ENCODE peak calls at places on chromosomes 6 and 20, in six cellular contexts. P, D, W, Z, S and L are unnamed samples.

GRCh38 chr6:105326838-105327745 is 75.8 kb downstream of the PREP start:
- DNase-seq in P (no peak), D (peak), W (no peak), Z (no peak), S (no peak), L (peak)

GRCh38 chr6:169621311-169621710 is 80.5 kb downstream of the WDR27 start:
- DNase-seq in P (no peak), D (no peak), W (no peak), Z (no peak), S (no peak), L (no peak)

GRCh38 chr6:43171284-43172126 is 436 bp downstream of the SRF start:
- DNase-seq in P (no peak), D (no peak), W (no peak), Z (no peak), S (no peak), L (no peak)

GRCh38 chr6:116016846-116017545 is 43.7 kb downstream of the FRK start:
- DNase-seq in P (no peak), D (peak), W (no peak), Z (no peak), S (no peak), L (no peak)

GRCh38 chr6:156816505-156816904 is 39.3 kb downstream of the ARID1B start:
- DNase-seq in P (no peak), D (peak), W (no peak), Z (no peak), S (no peak), L (peak)

GRCh38 chr20:38726849-38727601 is 2.7 kb downstream of the SLC32A1 start:
- DNase-seq in P (peak), D (no peak), W (peak), Z (no peak), S (no peak), L (no peak)

GRCh38 chr6:157845493-157846259 is 22.6 kb downstream of the SNX9 start:
- DNase-seq in P (no peak), D (peak), W (no peak), Z (no peak), S (no peak), L (peak)

GRCh38 chr6:22709804-22710203 is 140.4 kb downstream of the HDGFL1 start:
- DNase-seq in P (no peak), D (peak), W (no peak), Z (no peak), S (no peak), L (peak)

GRCh38 chr6:144899161-144899560 is 614.0 kb downstream of the UTRN start:
- DNase-seq in P (no peak), D (peak), W (no peak), Z (no peak), S (no peak), L (no peak)

GRCh38 chr6:56507517-56507916 is 135.2 kb downstream of the DST start:
- DNase-seq in P (no peak), D (no peak), W (no peak), Z (no peak), S (no peak), L (no peak)

GRCh38 chr6:137808191-137808590 is 58.9 kb upstream of the TNFAIP3 start:
- DNase-seq in P (no peak), D (peak), W (no peak), Z (no peak), S (no peak), L (peak)

GRCh38 chr6:39466664-39467063 is 144.2 kb upstream of the KCNK16 start:
- DNase-seq in P (no peak), D (no peak), W (no peak), Z (no peak), S (no peak), L (no peak)

GRCh38 chr20:32678948-32679347 is 5.2 kb upstream of the C20orf203 start:
- DNase-seq in P (no peak), D (peak), W (no peak), Z (no peak), S (no peak), L (no peak)

GRCh38 chr6:149043476-149044130 is 273.9 kb upstream of the TAB2 start:
- DNase-seq in P (peak), D (no peak), W (no peak), Z (peak), S (peak), L (no peak)

GRCh38 chr6:3425574-3425973 is 31.3 kb downstream of the SLC22A23 start:
- DNase-seq in P (no peak), D (no peak), W (no peak), Z (no peak), S (no peak), L (no peak)

GRCh38 chr6:51866867-51867266 is 220.5 kb downstream of the PKHD1 start:
- DNase-seq in P (no peak), D (no peak), W (no peak), Z (no peak), S (no peak), L (no peak)

GRCh38 chr6:112780498-112781096 is 433.5 kb downstream of the RFPL4B start:
- DNase-seq in P (peak), D (peak), W (peak), Z (peak), S (peak), L (peak)

GRCh38 chr6:139029470-139030210 is 1.1 kb downstream of the ABRACL start:
- DNase-seq in P (peak), D (peak), W (peak), Z (peak), S (no peak), L (peak)

GRCh38 chr6:24223131-24223715 is 97.2 kb downstream of the NRSN1 start:
- DNase-seq in P (no peak), D (no peak), W (no peak), Z (no peak), S (no peak), L (peak)

GRCh38 chr20:33784225-33784624 is 26.9 kb upstream of the CHMP4B start:
- DNase-seq in P (no peak), D (no peak), W (no peak), Z (no peak), S (no peak), L (no peak)

GRCh38 chr20:48827880-48828733 is at the start of gene PREX1:
- DNase-seq in P (peak), D (peak), W (peak), Z (peak), S (peak), L (peak)

GRCh38 chr6:158556113-158556512 is 3.8 kb upstream of the TMEM181 start:
- DNase-seq in P (no peak), D (no peak), W (no peak), Z (no peak), S (no peak), L (no peak)

DNA sequence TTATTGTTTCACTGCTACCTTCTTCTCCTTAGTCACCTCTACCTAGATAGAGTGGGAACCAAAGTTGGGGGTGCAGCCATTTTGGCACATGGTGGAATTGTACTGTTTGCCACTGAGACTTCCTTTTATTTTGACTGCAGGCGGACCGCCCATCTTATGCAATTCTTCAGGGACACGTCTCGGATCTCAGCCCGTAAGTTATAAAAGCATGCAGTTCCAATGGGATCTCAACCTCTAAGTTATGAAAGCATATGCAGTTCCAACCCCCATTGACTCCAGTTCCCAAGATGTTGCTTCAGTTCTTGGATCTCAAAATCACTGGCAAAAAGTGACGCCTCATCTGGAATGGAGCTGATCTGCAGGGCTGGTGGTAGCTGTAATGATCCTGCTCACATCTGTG is 41.2 kb upstream of the CDH4 start:
- DNase-seq in P (no peak), D (no peak), W (no peak), Z (no peak), S (no peak), L (no peak)
- H3K27ac ChIP-seq in P (no peak), D (no peak), W (no peak), Z (no peak), S (no peak), L (no peak)

DNA sequence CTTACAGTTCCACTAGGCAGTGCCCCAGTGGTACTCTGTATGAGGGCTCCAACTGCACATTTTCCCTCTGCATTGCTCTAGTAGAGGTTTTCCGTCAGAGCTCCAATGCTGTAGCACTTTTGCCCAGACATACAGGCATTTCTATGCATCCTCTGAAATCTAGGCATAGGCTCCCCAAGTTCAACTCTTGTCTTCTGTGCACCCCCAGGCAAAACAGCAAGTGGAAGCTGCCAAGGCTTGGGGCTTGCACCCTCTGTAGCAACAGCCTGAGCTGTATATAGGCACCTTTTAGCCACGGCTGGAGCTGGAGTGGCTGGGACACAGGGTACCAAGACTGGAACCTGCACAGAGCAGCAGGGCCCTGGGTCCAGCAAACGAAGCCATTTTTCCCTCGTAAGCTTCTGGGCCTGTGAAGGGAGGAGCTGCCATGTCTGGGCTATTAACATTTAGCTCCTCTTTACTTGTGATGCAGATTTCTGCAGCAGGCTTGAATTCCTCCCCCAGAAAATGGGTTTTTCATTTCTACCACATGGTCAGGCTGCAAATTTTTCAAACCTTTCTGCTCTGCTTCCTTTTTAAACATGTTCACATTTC is 596.2 kb upstream of the ADGRB3 start:
- DNase-seq in P (peak), D (no peak), W (no peak), Z (no peak), S (no peak), L (no peak)
- H3K9ac ChIP-seq in P (peak), D (no peak), W (no peak), Z (no peak), S (peak), L (no peak)

GRCh38 chr6:73656501-73657145 is 2.8 kb upstream of the SLC17A5 start:
- DNase-seq in P (no peak), D (no peak), W (no peak), Z (peak), S (no peak), L (no peak)

GRCh38 chr6:73657201-73657600 is 3.4 kb upstream of the SLC17A5 start:
- DNase-seq in P (no peak), D (no peak), W (no peak), Z (peak), S (no peak), L (no peak)

GRCh38 chr6:73652637-73653570 is 888 bp downstream of the SLC17A5 start:
- DNase-seq in P (peak), D (peak), W (peak), Z (peak), S (peak), L (peak)

GRCh38 chr6:73655341-73655917 is 1.6 kb upstream of the SLC17A5 start:
- DNase-seq in P (no peak), D (no peak), W (no peak), Z (no peak), S (no peak), L (no peak)

DNA sequence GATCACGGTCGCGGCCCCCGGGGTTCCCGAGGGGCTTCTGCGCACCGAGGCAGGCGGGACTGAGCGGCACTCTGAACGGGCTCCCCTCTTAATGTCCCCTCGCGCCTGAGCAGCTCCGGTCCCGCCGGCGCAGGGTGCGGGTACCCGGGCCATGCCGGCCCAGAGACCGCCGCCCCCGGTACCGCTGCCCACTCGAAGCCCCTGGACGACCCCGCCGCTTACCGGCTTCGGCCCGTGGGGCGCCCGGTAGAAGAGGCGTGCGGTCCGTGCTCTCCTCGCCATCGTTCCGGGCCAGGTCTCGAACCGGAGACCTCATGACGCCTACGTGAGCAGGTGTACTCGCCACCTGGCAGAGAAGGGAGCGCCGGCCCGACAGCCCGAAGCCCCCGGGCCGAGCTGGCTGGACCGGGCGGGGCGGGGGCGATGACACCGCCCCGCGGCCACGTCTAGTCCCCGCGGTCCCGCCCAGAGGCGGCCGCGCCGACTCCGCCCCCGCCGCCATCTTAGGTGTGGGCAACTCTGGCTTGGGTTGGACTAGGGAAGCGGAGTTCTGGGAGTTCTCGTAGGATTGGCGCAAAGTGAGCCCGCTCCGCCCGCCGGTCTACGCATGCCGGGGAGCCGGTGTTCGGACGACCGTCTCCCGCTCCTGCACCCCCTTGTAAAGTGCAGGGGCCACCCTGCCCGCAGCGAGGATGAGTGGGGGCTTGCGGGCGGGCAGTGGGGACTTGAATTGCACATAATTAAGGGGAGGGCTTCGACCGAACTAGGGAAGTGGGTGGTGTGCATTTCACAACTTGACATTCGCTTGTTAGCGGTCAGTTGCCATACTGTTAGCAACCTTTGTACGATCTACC is at the start of gene SLC17A5:
- DNase-seq in P (peak), D (peak), W (peak), Z (peak), S (peak), L (peak)
- H3K14ac ChIP-seq in P (peak), D (peak), W (peak), Z (peak), S (no peak), L (peak)

GRCh38 chr6:108872001-108872974 is 24.1 kb downstream of the ARMC2 start:
- DNase-seq in P (no peak), D (no peak), W (peak), Z (peak), S (no peak), L (no peak)
- H3K27ac ChIP-seq in P (no peak), D (no peak), W (peak), Z (no peak), S (no peak), L (no peak)

GRCh38 chr20:63895886-63896135 is 885 bp downstream of the DNAJC5 start:
- DNase-seq in P (no peak), D (peak), W (no peak), Z (no peak), S (no peak), L (peak)

GRCh38 chr20:63897978-63898561 is 3.1 kb downstream of the DNAJC5 start:
- DNase-seq in P (no peak), D (no peak), W (no peak), Z (no peak), S (no peak), L (no peak)

GRCh38 chr20:63894358-63895201 is at the start of gene DNAJC5:
- DNase-seq in P (peak), D (peak), W (peak), Z (peak), S (peak), L (peak)

GRCh38 chr20:63895202-63895885 is 418 bp downstream of the DNAJC5 start:
- DNase-seq in P (no peak), D (no peak), W (no peak), Z (no peak), S (no peak), L (no peak)

DNA sequence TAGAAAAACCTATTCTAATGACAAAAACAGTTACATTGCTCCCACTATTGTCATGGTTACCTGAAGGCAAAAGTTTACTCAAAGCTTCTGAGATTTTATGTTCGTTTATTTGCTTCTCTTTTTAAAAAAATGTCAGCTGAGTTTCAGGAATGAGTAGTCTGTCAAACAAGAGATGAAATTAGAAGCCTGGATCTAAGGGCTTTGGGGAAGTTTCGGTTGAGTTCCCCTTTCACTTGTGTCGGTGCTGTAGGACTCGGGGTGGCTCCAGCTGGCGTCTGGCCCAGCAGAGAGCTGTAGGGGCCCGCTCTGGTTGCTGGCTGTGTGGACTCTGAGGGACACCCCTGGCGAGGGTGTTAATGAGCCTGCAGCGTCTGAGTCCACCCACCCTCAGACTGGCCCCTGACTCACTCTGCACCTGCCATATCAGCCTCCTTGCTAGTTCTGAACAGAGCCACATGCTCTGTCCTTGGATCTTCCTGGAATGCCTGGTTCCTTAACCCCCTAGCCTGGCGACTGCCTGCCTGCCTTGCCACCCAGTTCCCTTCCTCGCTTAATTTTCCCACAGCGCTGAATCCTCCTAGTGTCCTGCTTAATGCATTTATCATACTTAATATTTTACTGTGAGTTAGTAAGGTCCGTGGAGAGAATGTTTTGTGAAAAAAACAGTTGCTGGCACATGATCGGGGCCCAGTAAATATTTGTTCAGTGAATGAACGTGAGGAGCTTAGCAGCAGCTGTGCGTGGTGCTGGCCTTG is 1.4 kb downstream of the DNAJC5 start:
- DNase-seq in P (no peak), D (peak), W (no peak), Z (peak), S (no peak), L (peak)
- H3K9ac ChIP-seq in P (no peak), D (peak), W (no peak), Z (no peak), S (peak), L (peak)

DNA sequence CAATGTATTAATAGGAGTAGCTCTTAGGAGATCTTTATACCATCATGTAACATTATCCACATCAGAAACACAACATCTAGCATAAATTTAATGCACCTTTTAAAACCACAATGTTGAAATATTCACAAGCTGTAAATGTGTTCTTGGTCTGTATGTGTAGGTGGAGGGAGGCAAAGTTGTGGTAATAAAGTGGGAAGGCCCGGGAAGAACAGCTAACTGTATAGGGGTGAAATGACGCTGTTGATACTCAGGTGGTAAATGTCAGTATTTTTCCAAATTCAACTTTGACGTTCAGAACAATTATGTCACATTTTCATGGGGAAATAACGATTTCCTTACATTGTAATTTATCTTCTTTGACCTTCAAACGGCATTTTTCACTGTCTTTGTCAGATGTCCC is 146.0 kb upstream of the STMND1 start:
- DNase-seq in P (no peak), D (no peak), W (no peak), Z (no peak), S (no peak), L (no peak)
- H3K14ac ChIP-seq in P (no peak), D (no peak), W (no peak), Z (no peak), S (no peak), L (no peak)

DNA sequence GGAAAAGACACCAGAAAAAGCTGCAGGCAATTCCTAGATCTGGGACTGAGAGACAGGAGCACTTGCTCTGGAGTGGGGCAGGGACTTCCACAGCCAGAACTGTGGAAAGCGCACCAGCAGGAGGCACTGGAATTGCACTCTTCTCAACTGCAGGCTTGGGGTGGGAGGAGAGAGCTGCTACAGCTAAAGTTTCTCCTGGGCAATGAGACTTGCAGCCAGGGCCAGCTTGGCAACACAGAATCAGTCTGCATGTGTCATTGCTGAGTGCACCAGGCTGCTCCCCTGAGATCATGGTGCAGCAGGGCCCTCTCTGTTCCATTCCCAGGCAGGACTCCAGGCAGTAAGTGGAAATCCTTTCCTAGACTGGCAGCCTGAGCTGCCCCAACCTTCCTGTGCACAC is 145.8 kb downstream of the INSM1 start:
- DNase-seq in P (no peak), D (no peak), W (no peak), Z (no peak), S (no peak), L (no peak)
- H3K27ac ChIP-seq in P (no peak), D (no peak), W (no peak), Z (no peak), S (no peak), L (no peak)

GRCh38 chr20:22567944-22568871 is 16.2 kb downstream of the FOXA2 start:
- DNase-seq in P (peak), D (no peak), W (no peak), Z (no peak), S (no peak), L (no peak)
- H3K9ac ChIP-seq in P (no peak), D (no peak), W (no peak), Z (no peak), S (no peak), L (no peak)

GRCh38 chr20:50478162-50479036 is 31.8 kb upstream of the PTPN1 start:
- DNase-seq in P (peak), D (peak), W (peak), Z (peak), S (no peak), L (peak)
- H3K14ac ChIP-seq in P (no peak), D (no peak), W (no peak), Z (no peak), S (no peak), L (no peak)